ENCODE peak calls at places on chromosomes 13 and 19, in five cellular contexts. X is transverse colon; C is mucosa of descending colon; V is heart right ventricle; T is CD8-positive, alpha-beta T cell. H is an unnamed sample.

GRCh38 chr19:4098493-4098892 is 25.4 kb downstream of the MAP2K2 start:
- DNase-seq in X (no peak), C (no peak), V (peak; percentile 81), T (no peak), H (no peak)

GRCh38 chr19:5006821-5007220 is 37.9 kb downstream of the KDM4B start:
- DNase-seq in X (no peak), C (no peak), V (no peak), T (no peak), H (no peak)

GRCh38 chr19:920051-920857 is 3.1 kb downstream of the KISS1R start:
- DNase-seq in X (no peak), C (no peak), V (no peak), T (peak; percentile 59), H (peak; percentile 43)

GRCh38 chr13:44174769-44175425 is 198.7 kb upstream of the SERP2 start:
- DNase-seq in X (no peak), C (no peak), V (no peak), T (no peak), H (no peak)

GRCh38 chr13:41079725-41080124 is 18.4 kb downstream of the WBP4 start:
- DNase-seq in X (no peak), C (no peak), V (no peak), T (no peak), H (no peak)

GRCh38 chr19:38713865-38714264 is 30.4 kb downstream of the CAPN12 start:
- DNase-seq in X (no peak), C (no peak), V (no peak), T (no peak), H (no peak)

GRCh38 chr13:52195052-52195837 is 35.8 kb upstream of the NEK3 start:
- DNase-seq in X (peak; percentile 79), C (peak; percentile 74), V (peak; percentile 82), T (peak; percentile 48), H (peak; percentile 88)

GRCh38 chr19:29724102-29724641 is 9.1 kb upstream of the C19orf12 start:
- DNase-seq in X (no peak), C (no peak), V (no peak), T (no peak), H (no peak)

GRCh38 chr13:33224191-33224590 is 61.4 kb downstream of the STARD13 start:
- DNase-seq in X (no peak), C (no peak), V (no peak), T (no peak), H (no peak)

GRCh38 chr19:835201-835810 is 5.5 kb upstream of the PRTN3 start:
- DNase-seq in X (no peak), C (no peak), V (no peak), T (no peak), H (no peak)

GRCh38 chr13:35356572-35356971 is 119.9 kb downstream of the MAB21L1 start:
- DNase-seq in X (no peak), C (no peak), V (no peak), T (no peak), H (no peak)

GRCh38 chr13:99501952-99502310 is 659 bp downstream of the TM9SF2 start:
- DNase-seq in X (peak; percentile 43), C (peak; percentile 51), V (no peak), T (no peak), H (peak; percentile 23)

GRCh38 chr13:23579072-23579885 is 9.1 kb downstream of the TNFRSF19 start:
- DNase-seq in X (peak; percentile 92), C (peak; percentile 93), V (peak; percentile 95), T (peak; percentile 89), H (peak; percentile 96)

GRCh38 chr19:17402982-17403855 is 2.2 kb downstream of the BST2 start:
- DNase-seq in X (no peak), C (no peak), V (peak; percentile 48), T (no peak), H (peak; percentile 71)

GRCh38 chr19:15248648-15249559 is 16.7 kb upstream of the EPHX3 start:
- DNase-seq in X (peak; percentile 74), C (peak; percentile 67), V (peak; percentile 86), T (no peak), H (peak; percentile 74)

GRCh38 chr13:34349091-34349722 is 531.3 kb downstream of the RFC3 start:
- DNase-seq in X (peak; percentile 25), C (peak; percentile 32), V (peak; percentile 41), T (no peak), H (no peak)

GRCh38 chr13:41995946-41996345 is 35.0 kb upstream of the VWA8 start:
- DNase-seq in X (no peak), C (no peak), V (no peak), T (no peak), H (no peak)

GRCh38 chr19:9913237-9914000 is 22.9 kb downstream of the OLFM2 start:
- DNase-seq in X (peak; percentile 15), C (no peak), V (no peak), T (no peak), H (no peak)

GRCh38 chr13:113474179-113474578 is 16.3 kb downstream of the DCUN1D2 start:
- DNase-seq in X (peak; percentile 23), C (no peak), V (no peak), T (no peak), H (no peak)

GRCh38 chr13:113472355-113473025 is 18.0 kb downstream of the DCUN1D2 start:
- DNase-seq in X (no peak), C (no peak), V (no peak), T (no peak), H (no peak)

GRCh38 chr13:113475911-113476310 is 14.6 kb downstream of the DCUN1D2 start:
- DNase-seq in X (no peak), C (no peak), V (no peak), T (no peak), H (no peak)

GRCh38 chr13:113476811-113477210 is 13.7 kb downstream of the DCUN1D2 start:
- DNase-seq in X (no peak), C (no peak), V (no peak), T (no peak), H (no peak)

GRCh38 chr13:113475280-113475679 is 15.2 kb downstream of the DCUN1D2 start:
- DNase-seq in X (no peak), C (no peak), V (no peak), T (no peak), H (no peak)
- TF ChIP-seq CTCF in X (no peak), C (no peak), V (no peak), T (no peak), H (no peak)

GRCh38 chr19:33905937-33906577 is 109.4 kb downstream of the KCTD15 start:
- DNase-seq in X (peak; percentile 85), C (peak; percentile 89), V (peak; percentile 80), T (no peak), H (peak; percentile 66)

GRCh38 chr19:33903489-33903850 is 106.8 kb downstream of the KCTD15 start:
- DNase-seq in X (no peak), C (no peak), V (no peak), T (no peak), H (no peak)

GRCh38 chr19:33902802-33903488 is 106.3 kb downstream of the KCTD15 start:
- DNase-seq in X (no peak), C (peak; percentile 44), V (no peak), T (no peak), H (no peak)

GRCh38 chr19:33905473-33905936 is 108.8 kb downstream of the KCTD15 start:
- DNase-seq in X (peak; percentile 14), C (peak; percentile 43), V (peak; percentile 35), T (no peak), H (no peak)

DNA sequence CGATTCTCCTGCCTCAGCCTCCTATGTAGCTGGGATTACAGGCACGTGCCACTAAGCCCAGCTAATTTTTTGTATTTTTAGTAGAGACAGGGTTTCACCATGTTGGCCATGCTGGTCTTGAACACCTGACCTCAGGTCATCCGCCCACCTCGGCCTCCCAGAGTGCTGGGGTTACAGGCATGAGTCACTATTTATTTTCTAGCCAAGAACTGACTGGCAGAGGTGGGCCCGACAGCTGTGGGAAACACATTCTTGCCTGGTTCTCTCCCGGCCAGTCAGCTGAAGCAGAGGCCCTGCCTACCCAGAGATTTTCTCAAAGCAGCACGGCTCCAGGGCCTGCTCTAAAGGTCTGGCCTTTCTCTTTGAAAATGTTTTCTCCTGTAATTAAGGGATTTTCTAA is 108.0 kb downstream of the KCTD15 start:
- DNase-seq in X (no peak), C (no peak), V (no peak), T (no peak), H (peak; percentile 56)
- H3K4me1 ChIP-seq in X (peaks cover 16% of the 10 kb centered on the region), C (peaks cover 3% of the 10 kb centered on the region), V (peaks cover 11% of the 10 kb centered on the region), T (peaks cover 6% of the 10 kb centered on the region), H (peaks cover 1% of the 10 kb centered on the region)

GRCh38 chr19:45091031-45091918 is 1.7 kb upstream of the PPP1R37 start:
- DNase-seq in X (peak; percentile 99), C (peak; percentile 99), V (peak; percentile 99), T (peak; percentile 95), H (peak; percentile 97)

GRCh38 chr19:45094707-45095106 is 1.7 kb downstream of the PPP1R37 start:
- DNase-seq in X (no peak), C (no peak), V (no peak), T (no peak), H (no peak)

GRCh38 chr19:45094158-45094557 is 1.2 kb downstream of the PPP1R37 start:
- DNase-seq in X (no peak), C (no peak), V (no peak), T (no peak), H (no peak)

GRCh38 chr19:45090598-45090997 is 2.4 kb upstream of the PPP1R37 start:
- DNase-seq in X (no peak), C (no peak), V (no peak), T (no peak), H (no peak)

DNA sequence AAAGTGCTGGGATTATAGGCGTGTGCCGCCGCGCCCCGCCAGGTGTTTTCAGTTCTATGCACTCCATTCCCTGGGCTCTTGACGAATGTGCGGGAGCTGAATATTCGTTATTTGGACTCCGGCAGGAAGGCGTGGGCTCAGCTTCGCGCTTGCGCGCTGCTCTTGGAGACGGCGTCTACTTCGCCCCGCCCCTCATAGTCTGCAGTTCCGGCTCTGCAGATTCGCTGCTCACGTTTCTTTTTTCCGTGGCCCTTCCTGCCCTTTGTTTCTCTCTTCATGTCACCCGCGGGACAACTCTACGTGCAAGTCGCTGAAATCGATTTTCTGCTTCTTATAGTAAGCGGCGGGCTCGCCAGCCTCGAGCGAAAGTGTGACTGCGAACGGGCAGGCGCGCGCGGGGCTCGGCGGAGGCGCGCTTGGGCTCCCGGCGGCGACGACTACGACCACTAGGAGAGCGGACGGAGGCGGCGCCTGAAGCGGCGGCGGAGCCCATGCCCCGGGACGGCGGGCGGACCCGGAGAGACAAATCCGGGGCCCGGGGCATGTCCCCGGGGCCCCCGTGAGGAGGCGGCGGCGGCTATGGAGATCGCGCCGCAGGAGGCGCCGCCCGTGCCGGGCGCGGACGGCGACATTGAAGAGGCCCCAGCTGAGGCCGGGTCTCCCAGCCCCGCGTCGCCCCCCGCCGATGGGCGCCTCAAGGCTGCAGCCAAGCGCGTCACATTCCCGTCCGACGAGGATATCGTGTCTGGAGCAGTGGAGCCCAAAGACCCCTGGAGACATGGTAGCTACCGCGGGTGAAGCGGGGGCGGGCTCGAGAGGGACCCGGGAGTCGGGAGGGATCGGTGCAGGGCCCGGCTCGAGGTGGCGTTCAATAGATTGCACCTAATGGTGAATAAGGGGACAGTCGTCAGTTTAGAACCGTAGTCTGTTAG is at the start of gene PPP1R37:
- DNase-seq in X (peak; percentile 95), C (peak; percentile 95), V (peak; percentile 93), T (peak; percentile 85), H (peak; percentile 91)
- TF ChIP-seq CTCF in X (peak; percentile 43), C (no peak), V (peak; percentile 52), T (peak; percentile 43), H (peak; percentile 33)

GRCh38 chr19:58560921-58561320 is 2.5 kb upstream of the UBE2M start:
- DNase-seq in X (no peak), C (no peak), V (no peak), T (no peak), H (no peak)

GRCh38 chr19:58563034-58563573 is 4.7 kb upstream of the UBE2M start:
- DNase-seq in X (no peak), C (no peak), V (no peak), T (no peak), H (no peak)

GRCh38 chr19:58562126-58563033 is 4.0 kb upstream of the UBE2M start:
- DNase-seq in X (no peak), C (peak; percentile 54), V (peak; percentile 50), T (peak; percentile 35), H (peak; percentile 76)

GRCh38 chr19:58561373-58562125 is 3.1 kb upstream of the UBE2M start:
- DNase-seq in X (no peak), C (no peak), V (no peak), T (no peak), H (no peak)

GRCh38 chr19:58563823-58564222 is 5.4 kb upstream of the UBE2M start:
- DNase-seq in X (no peak), C (no peak), V (no peak), T (no peak), H (peak; percentile 40)
- H3K4me1 ChIP-seq in X (peaks cover 30% of the 10 kb centered on the region), C (peaks cover 31% of the 10 kb centered on the region), V (peaks cover 28% of the 10 kb centered on the region), T (peaks cover 32% of the 10 kb centered on the region), H (peaks cover 21% of the 10 kb centered on the region)

H was measured in ovary.